ENCODE peak calls at places on chromosomes 16 and 17, in ten cellular contexts. C is lower leg skin, X is D721Med, E is GM12864, A is RWPE1, R is GM23338, U is body of pancreas, Q is tibial artery, W is IMR-90, T is uterus. P is an unnamed sample.

GRCh38 chr16:77323695-77324094 is 111.1 kb downstream of the ADAMTS18 start:
- DNase-seq in C (no peak), X (no peak), E (no peak), A (no peak), R (no peak), U (no peak), Q (no peak), W (no peak), T (no peak), P (no peak)

GRCh38 chr17:75442168-75443103 is 14.0 kb upstream of the TMEM94 start:
- DNase-seq in C (no peak), X (no peak), E (no peak), A (no peak), R (no peak), U (no peak), Q (no peak), W (no peak), T (no peak), P (no peak)

GRCh38 chr17:1779571-1780074 is 17.8 kb downstream of the SERPINF1 start:
- DNase-seq in C (peak; percentile 80), X (no peak), E (no peak), A (peak; percentile 88), R (no peak), U (peak; percentile 57), Q (peak; percentile 90), W (peak; percentile 95), T (peak; percentile 88), P (peak; percentile 87)

GRCh38 chr17:40901981-40902862 is 17.2 kb upstream of the KRT20 start:
- DNase-seq in C (no peak), X (no peak), E (no peak), A (peak; percentile 84), R (no peak), U (no peak), Q (no peak), W (peak; percentile 71), T (no peak), P (no peak)

GRCh38 chr17:67730706-67731105 is 13.0 kb downstream of the NOL11 start:
- DNase-seq in C (no peak), X (no peak), E (no peak), A (no peak), R (no peak), U (no peak), Q (no peak), W (no peak), T (no peak), P (no peak)

GRCh38 chr16:73226675-73227074 is 178.7 kb upstream of the ZFHX3 start:
- DNase-seq in C (no peak), X (no peak), E (no peak), A (no peak), R (no peak), U (no peak), Q (no peak), W (no peak), T (no peak), P (no peak)

GRCh38 chr17:79038545-79039135 is 14.7 kb downstream of the C1QTNF1 start:
- DNase-seq in C (peak; percentile 66), X (no peak), E (no peak), A (peak; percentile 65), R (no peak), U (no peak), Q (peak; percentile 87), W (peak; percentile 96), T (peak; percentile 21), P (no peak)

GRCh38 chr17:76196675-76197074 is 43.6 kb downstream of the RNF157 start:
- DNase-seq in C (peak; percentile 74), X (no peak), E (no peak), A (no peak), R (no peak), U (peak; percentile 49), Q (peak; percentile 79), W (no peak), T (peak; percentile 41), P (peak; percentile 43)

GRCh38 chr17:3658784-3659449 is 9.5 kb downstream of the TAX1BP3 start:
- DNase-seq in C (no peak), X (no peak), E (no peak), A (no peak), R (no peak), U (no peak), Q (no peak), W (no peak), T (peak; percentile 39), P (no peak)

GRCh38 chr17:61452301-61453290 is at the start of gene TBX4:
- DNase-seq in C (no peak), X (no peak), E (no peak), A (no peak), R (peak; percentile 76), U (no peak), Q (no peak), W (no peak), T (no peak), P (no peak)

GRCh38 chr17:50693041-50693682 is 14.6 kb downstream of the ANKRD40 start:
- DNase-seq in C (no peak), X (no peak), E (no peak), A (no peak), R (no peak), U (no peak), Q (no peak), W (peak; percentile 70), T (no peak), P (no peak)

GRCh38 chr17:69012895-69013805 is 47.6 kb downstream of the ABCA9 start:
- DNase-seq in C (no peak), X (no peak), E (no peak), A (no peak), R (no peak), U (no peak), Q (no peak), W (peak; percentile 61), T (no peak), P (no peak)

GRCh38 chr17:760371-760770 is 8.3 kb upstream of the GEMIN4 start:
- DNase-seq in C (no peak), X (no peak), E (no peak), A (no peak), R (no peak), U (no peak), Q (no peak), W (no peak), T (no peak), P (no peak)

GRCh38 chr17:10156579-10157488 is 41.6 kb downstream of the GAS7 start:
- DNase-seq in C (peak; percentile 73), X (no peak), E (peak; percentile 53), A (no peak), R (no peak), U (no peak), Q (peak; percentile 84), W (no peak), T (no peak), P (peak; percentile 57)

GRCh38 chr16:57988929-57989328 is 11.5 kb downstream of the ZNF319 start:
- DNase-seq in C (no peak), X (no peak), E (no peak), A (peak; percentile 36), R (no peak), U (no peak), Q (no peak), W (no peak), T (no peak), P (no peak)

GRCh38 chr16:5361322-5361721 is 263.7 kb upstream of the EEF2KMT start:
- DNase-seq in C (no peak), X (no peak), E (no peak), A (no peak), R (no peak), U (no peak), Q (no peak), W (no peak), T (no peak), P (no peak)

DNA sequence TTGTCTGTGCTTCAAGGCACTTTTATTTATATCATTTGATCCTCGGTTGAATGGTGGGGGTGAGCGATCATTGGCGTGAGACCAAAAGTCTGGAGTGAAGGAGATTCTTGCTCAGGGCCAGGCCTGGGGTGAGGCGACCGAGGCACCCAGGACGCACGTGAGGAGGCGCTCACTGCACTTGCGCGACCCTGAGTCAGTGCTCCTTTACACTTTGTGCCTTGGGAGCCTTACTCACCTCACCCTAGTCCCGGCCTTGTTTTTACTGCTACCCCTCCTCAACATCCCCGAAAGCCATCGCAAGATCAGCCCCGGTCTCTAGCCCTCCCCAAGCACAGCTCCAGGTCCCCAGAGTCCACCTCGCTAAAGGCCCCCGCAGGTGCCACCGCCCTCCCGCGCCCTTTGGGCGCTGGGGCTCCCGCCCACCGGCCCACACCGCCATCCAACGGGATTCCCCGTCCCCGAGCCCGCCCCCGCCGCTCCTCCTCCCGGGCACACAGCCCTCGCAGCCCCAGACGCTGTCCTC is 496 bp downstream of the EZH1 start:
- DNase-seq in C (peak; percentile 68), X (peak; percentile 46), E (peak; percentile 40), A (peak; percentile 57), R (peak; percentile 72), U (peak; percentile 81), Q (peak; percentile 90), W (peak; percentile 41), T (no peak), P (peak; percentile 79)
- TF ChIP-seq CTCF in C (no peak), X (no peak), E (no peak), A (no peak), R (no peak), U (no peak), Q (no peak), W (no peak), T (no peak), P (no peak)

DNA sequence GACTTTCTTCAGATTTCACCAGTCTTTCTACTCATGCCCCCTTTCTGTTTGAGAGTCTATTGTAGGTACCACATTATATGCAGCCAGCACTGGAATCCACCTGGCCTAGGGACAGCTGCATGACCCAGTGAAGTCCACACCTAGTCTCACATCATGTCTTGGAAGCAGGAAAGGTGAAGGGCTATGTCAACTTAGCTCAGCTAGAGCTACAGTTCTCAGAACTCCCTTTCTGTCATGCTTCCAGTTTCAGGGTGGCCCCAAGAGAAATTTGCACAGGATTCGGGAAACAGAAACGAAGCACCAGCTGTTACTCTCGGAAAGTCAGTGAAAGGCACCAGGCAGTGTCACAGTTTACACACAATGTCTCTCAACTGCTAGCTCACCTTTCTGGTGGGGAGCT is 51.6 kb upstream of the NLRP1 start:
- DNase-seq in C (no peak), X (no peak), E (peak; percentile 44), A (no peak), R (no peak), U (no peak), Q (no peak), W (no peak), T (no peak), P (no peak)
- TF ChIP-seq CTCF in C (no peak), X (no peak), E (no peak), A (no peak), R (no peak), U (no peak), Q (no peak), W (no peak), T (no peak), P (no peak)

GRCh38 chr17:55053855-55054254 is 85.3 kb downstream of the STXBP4 start:
- DNase-seq in C (no peak), X (no peak), E (no peak), A (peak; percentile 2), R (peak; percentile 4), U (no peak), Q (no peak), W (peak; percentile 13), T (no peak), P (no peak)
- TF ChIP-seq CTCF in C (no peak), X (peak; percentile 64), E (peak; percentile 34), A (peak; percentile 52), R (no peak), U (peak; percentile 36), Q (peak; percentile 17), W (peak; percentile 46), T (peak; percentile 6), P (no peak)

DNA sequence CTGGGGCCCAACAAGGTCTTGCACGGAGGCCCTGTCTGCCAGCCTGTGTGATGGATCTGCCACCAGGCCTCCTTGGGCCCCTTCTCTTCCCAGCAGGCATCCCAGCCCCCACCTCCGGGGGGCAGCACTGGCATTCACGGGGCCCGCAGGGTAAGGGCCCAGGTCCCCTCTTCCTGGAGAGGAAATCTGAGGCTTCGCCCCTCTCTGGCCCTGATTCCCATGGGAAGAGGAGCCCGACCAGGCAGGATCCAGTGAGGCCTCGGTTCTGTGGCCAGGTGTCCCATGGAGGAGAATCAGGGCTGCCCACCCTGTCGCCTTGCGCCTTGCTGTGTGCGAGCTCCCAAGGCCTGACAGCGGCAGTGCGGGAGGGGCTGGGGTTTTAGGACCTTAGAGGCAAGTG is 48.4 kb downstream of the PDPK1 start:
- DNase-seq in C (no peak), X (no peak), E (no peak), A (no peak), R (peak; percentile 68), U (no peak), Q (no peak), W (no peak), T (no peak), P (no peak)
- TF ChIP-seq CTCF in C (no peak), X (peak; percentile 4), E (peak; percentile 27), A (no peak), R (peak; percentile 70), U (no peak), Q (no peak), W (peak; percentile 10), T (no peak), P (no peak)